ENCODE peak calls at places on chromosomes 11 and 22, in six cellular contexts. K is BJ, C is progenitor cell of endocrine pancreas, Y is OCI-M1, T is hepatocyte, X is naive B cell. I is an unnamed sample.

GRCh38 chr11:45652781-45653180 is 12.6 kb downstream of the CHST1 start:
- DNase-seq in K (no peak), C (no peak), Y (no peak), T (no peak), X (no peak), I (no peak)

GRCh38 chr11:123261345-123262106 is 66.5 kb upstream of the CLMP start:
- DNase-seq in K (no peak), C (peak), Y (peak), T (peak), X (peak), I (peak)

GRCh38 chr11:32418836-32419235 is 16.5 kb downstream of the WT1 start:
- DNase-seq in K (no peak), C (no peak), Y (no peak), T (no peak), X (no peak), I (peak)

GRCh38 chr11:123233280-123233977 is 38.4 kb upstream of the CLMP start:
- DNase-seq in K (no peak), C (no peak), Y (peak), T (no peak), X (no peak), I (no peak)

GRCh38 chr22:20571531-20572007 is 64.2 kb downstream of the MED15 start:
- DNase-seq in K (no peak), C (no peak), Y (peak), T (no peak), X (peak), I (peak)

GRCh38 chr22:47195676-47196492 is 433.4 kb downstream of the TBC1D22A start:
- DNase-seq in K (no peak), C (no peak), Y (no peak), T (no peak), X (no peak), I (no peak)

GRCh38 chr22:37285937-37286336 is 3.6 kb downstream of the CYTH4 start:
- DNase-seq in K (no peak), C (no peak), Y (no peak), T (no peak), X (no peak), I (no peak)

GRCh38 chr11:66847461-66848232 is 4.4 kb downstream of the RCE1 start:
- DNase-seq in K (no peak), C (no peak), Y (no peak), T (no peak), X (no peak), I (no peak)

GRCh38 chr22:19756288-19757128 is 4.1 kb upstream of the TBX1 start:
- DNase-seq in K (no peak), C (peak), Y (no peak), T (peak), X (peak), I (peak)

GRCh38 chr22:37260939-37261338 is 16.9 kb upstream of the RAC2 start:
- DNase-seq in K (no peak), C (peak), Y (peak), T (peak), X (peak), I (peak)

GRCh38 chr11:63762662-63763505 is 5.7 kb downstream of the ZFTA start:
- DNase-seq in K (no peak), C (no peak), Y (no peak), T (peak), X (no peak), I (no peak)

GRCh38 chr22:49382451-49382735 is 445.3 kb downstream of the BRD1 start:
- DNase-seq in K (no peak), C (no peak), Y (no peak), T (no peak), X (no peak), I (no peak)

GRCh38 chr11:95072948-95073347 is 6.2 kb downstream of the SRSF8 start:
- DNase-seq in K (no peak), C (no peak), Y (no peak), T (no peak), X (no peak), I (no peak)

GRCh38 chr11:120612363-120613263 is 101.1 kb downstream of the GRIK4 start:
- DNase-seq in K (no peak), C (no peak), Y (peak), T (peak), X (no peak), I (peak)

GRCh38 chr11:66495401-66495844 is 15.0 kb upstream of the BBS1 start:
- DNase-seq in K (no peak), C (no peak), Y (no peak), T (no peak), X (no peak), I (no peak)

GRCh38 chr11:68196219-68196618 is 16.9 kb downstream of the KMT5B start:
- DNase-seq in K (no peak), C (no peak), Y (no peak), T (no peak), X (no peak), I (no peak)